ENCODE peak calls at places on chromosomes 3 and 15, in four cellular contexts. One of them, this sample, is unnamed.
A peak's percentile ranks its signal among the peaks of the same experiment; 100 is the strongest.

GRCh38 chr3:40333416-40333815 is 23.9 kb downstream of the EIF1B start:
- DNase-seq in CD8-positive, alpha-beta T cell: no peak
- DNase-seq in HCEC 1CT: no peak
- DNase-seq in pancreas: no peak
- DNase-seq in this sample: no peak

GRCh38 chr3:115550285-115550741 is 73.0 kb upstream of the GAP43 start:
- DNase-seq in CD8-positive, alpha-beta T cell: no peak
- DNase-seq in HCEC 1CT: no peak
- DNase-seq in pancreas: no peak
- DNase-seq in this sample: no peak

GRCh38 chr3:123871946-123872345 is 12.2 kb downstream of the MYLK start:
- DNase-seq in CD8-positive, alpha-beta T cell: no peak
- DNase-seq in HCEC 1CT: no peak
- DNase-seq in pancreas: no peak
- DNase-seq in this sample: no peak

GRCh38 chr3:149657458-149657795 is 398 bp downstream of the WWTR1 start:
- DNase-seq in CD8-positive, alpha-beta T cell: no peak
- DNase-seq in HCEC 1CT: peak; percentile 60
- DNase-seq in pancreas: no peak
- DNase-seq in this sample: no peak

GRCh38 chr15:65054333-65055200 is 9.4 kb downstream of the SLC51B start:
- DNase-seq in CD8-positive, alpha-beta T cell: peak; percentile 21
- DNase-seq in HCEC 1CT: peak; percentile 57
- DNase-seq in pancreas: peak; percentile 90
- DNase-seq in this sample: peak; percentile 46

GRCh38 chr15:87209891-87210649 is 1046.5 kb downstream of the NTRK3 start:
- DNase-seq in CD8-positive, alpha-beta T cell: no peak
- DNase-seq in HCEC 1CT: no peak
- DNase-seq in pancreas: no peak
- DNase-seq in this sample: no peak

GRCh38 chr3:117735481-117736101 is 1026.0 kb downstream of the TUSC7 start:
- DNase-seq in CD8-positive, alpha-beta T cell: no peak
- DNase-seq in HCEC 1CT: peak; percentile 85
- DNase-seq in pancreas: no peak
- DNase-seq in this sample: no peak

GRCh38 chr3:188796122-188796631 is 375.6 kb upstream of the TPRG1 start:
- DNase-seq in CD8-positive, alpha-beta T cell: no peak
- DNase-seq in HCEC 1CT: peak; percentile 96
- DNase-seq in pancreas: no peak
- DNase-seq in this sample: no peak

GRCh38 chr3:13353936-13354542 is 66.1 kb downstream of the NUP210 start:
- DNase-seq in CD8-positive, alpha-beta T cell: no peak
- DNase-seq in HCEC 1CT: no peak
- DNase-seq in pancreas: peak; percentile 50
- DNase-seq in this sample: no peak

GRCh38 chr3:100004931-100005330 is 109.4 kb downstream of the FILIP1L start:
- DNase-seq in CD8-positive, alpha-beta T cell: no peak
- DNase-seq in HCEC 1CT: no peak
- DNase-seq in pancreas: no peak
- DNase-seq in this sample: no peak

GRCh38 chr15:98690272-98690671 is 41.9 kb downstream of the IGF1R start:
- DNase-seq in CD8-positive, alpha-beta T cell: no peak
- DNase-seq in HCEC 1CT: peak; percentile 8
- DNase-seq in pancreas: no peak
- DNase-seq in this sample: no peak

GRCh38 chr3:76724706-76725105 is 315.2 kb upstream of the ROBO2 start:
- DNase-seq in CD8-positive, alpha-beta T cell: no peak
- DNase-seq in HCEC 1CT: no peak
- DNase-seq in pancreas: no peak
- DNase-seq in this sample: no peak

GRCh38 chr15:74376825-74377581 is 9.6 kb upstream of the CYP11A1 start:
- DNase-seq in CD8-positive, alpha-beta T cell: no peak
- DNase-seq in HCEC 1CT: no peak
- DNase-seq in pancreas: peak; percentile 38
- DNase-seq in this sample: no peak

GRCh38 chr3:176296066-176296597 is 901.1 kb downstream of the TBL1XR1 start:
- DNase-seq in CD8-positive, alpha-beta T cell: no peak
- DNase-seq in HCEC 1CT: no peak
- DNase-seq in pancreas: no peak
- DNase-seq in this sample: no peak

GRCh38 chr3:145015243-145015642 is 1043.6 kb downstream of the DIPK2A start:
- DNase-seq in CD8-positive, alpha-beta T cell: no peak
- DNase-seq in HCEC 1CT: peak; percentile 73
- DNase-seq in pancreas: no peak
- DNase-seq in this sample: no peak

GRCh38 chr15:63611217-63611616 is 14.0 kb downstream of the FBXL22 start:
- DNase-seq in CD8-positive, alpha-beta T cell: no peak
- DNase-seq in HCEC 1CT: no peak
- DNase-seq in pancreas: no peak
- DNase-seq in this sample: no peak

GRCh38 chr3:58577269-58577821 is at the start of gene FAM107A:
- DNase-seq in CD8-positive, alpha-beta T cell: no peak
- DNase-seq in HCEC 1CT: peak; percentile 53
- DNase-seq in pancreas: no peak
- DNase-seq in this sample: no peak

GRCh38 chr3:101813817-101814440 is 34.9 kb downstream of the NXPE3 start:
- DNase-seq in CD8-positive, alpha-beta T cell: no peak
- DNase-seq in HCEC 1CT: peak; percentile 48
- DNase-seq in pancreas: no peak
- DNase-seq in this sample: no peak

GRCh38 chr3:37852771-37853170 is 8.9 kb upstream of the CTDSPL start:
- DNase-seq in CD8-positive, alpha-beta T cell: no peak
- DNase-seq in HCEC 1CT: no peak
- DNase-seq in pancreas: no peak
- DNase-seq in this sample: no peak

GRCh38 chr15:64161688-64162477 is 939 bp downstream of the PPIB start:
- DNase-seq in CD8-positive, alpha-beta T cell: no peak
- DNase-seq in HCEC 1CT: no peak
- DNase-seq in pancreas: no peak
- DNase-seq in this sample: no peak

GRCh38 chr15:24039683-24040082 is 352.6 kb upstream of the NDN start:
- DNase-seq in CD8-positive, alpha-beta T cell: no peak
- DNase-seq in HCEC 1CT: no peak
- DNase-seq in pancreas: no peak
- DNase-seq in this sample: no peak

GRCh38 chr3:73365756-73366397 is 258.9 kb downstream of the PDZRN3 start:
- DNase-seq in CD8-positive, alpha-beta T cell: no peak
- DNase-seq in HCEC 1CT: no peak
- DNase-seq in pancreas: no peak
- DNase-seq in this sample: no peak

GRCh38 chr15:74369084-74369745 is 1.8 kb upstream of the CYP11A1 start:
- DNase-seq in CD8-positive, alpha-beta T cell: no peak
- DNase-seq in HCEC 1CT: no peak
- DNase-seq in pancreas: no peak
- DNase-seq in this sample: no peak

GRCh38 chr3:188421151-188421821 is 267.3 kb downstream of the LPP start:
- DNase-seq in CD8-positive, alpha-beta T cell: no peak
- DNase-seq in HCEC 1CT: peak; percentile 87
- DNase-seq in pancreas: no peak
- DNase-seq in this sample: no peak

This sample was measured in activated T-helper 2 cell treated with anti-CD3 and anti-CD28 coated beads, Interferon-gamma antibody, Interleukin-2, Interleukin-4, amounts not matched to agents 10 μg/mL and 5 μg/mL and 100 μg/mL, durations not matched to agents 14 hours and 24 hours and 36 hours.